ENCODE peak calls at places on chromosomes 1 and 21, in five cellular contexts. C, F, E, V and B are unnamed samples.

GRCh38 chr21:30444204-30444603 is 4.1 kb downstream of the KRTAP15-1 start:
- DNase-seq in V (no peak), F (no peak), E (no peak), C (no peak), B (no peak)

GRCh38 chr1:4170953-4171352 is 270.9 kb upstream of the C1orf174 start:
- DNase-seq in V (peak), E (no peak), F (no peak), C (no peak), B (no peak)

GRCh38 chr21:35046880-35047229 is 2.2 kb downstream of the RUNX1 start:
- DNase-seq in F (no peak), V (no peak), E (no peak), C (no peak), B (no peak)

GRCh38 chr1:235938714-235939487 is 72.2 kb upstream of the LYST start:
- DNase-seq in C (no peak), F (no peak), V (no peak), E (no peak), B (no peak)

GRCh38 chr1:66867501-66867900 is 57.2 kb downstream of the DNAI4 start:
- DNase-seq in F (no peak), V (no peak), C (no peak), E (no peak), B (no peak)

GRCh38 chr1:22621761-22622160 is 14.7 kb upstream of the C1QA start:
- DNase-seq in C (no peak), F (no peak), V (no peak), E (no peak), B (peak)

GRCh38 chr1:91345395-91346005 is 59.1 kb downstream of the HFM1 start:
- DNase-seq in V (no peak), F (no peak), E (no peak), C (no peak), B (no peak)

GRCh38 chr1:159161001-159161718 is 10.3 kb upstream of the CADM3 start:
- DNase-seq in F (peak), E (peak), V (peak), C (peak), B (peak)

GRCh38 chr21:45800339-45801080 is 157.0 kb downstream of the PCBP3 start:
- DNase-seq in F (no peak), V (no peak), C (no peak), E (no peak), B (no peak)

GRCh38 chr1:14724234-14724633 is 125.7 kb downstream of the KAZN start:
- DNase-seq in E (no peak), F (no peak), V (no peak), C (no peak), B (no peak)

GRCh38 chr1:44062656-44063055 is 31.4 kb upstream of the SLC6A9 start:
- DNase-seq in V (no peak), C (no peak), F (no peak), E (no peak), B (no peak)